ENCODE peak calls at places on chromosomes 3 and 15, in six cellular contexts. H, C, G, Z, O and M are unnamed samples.

GRCh38 chr3:127953636-127954035 is 38.6 kb downstream of the KBTBD12 start:
- DNase-seq in C (peak; percentile 47), O (peak; percentile 18), Z (no peak), H (no peak), G (no peak), M (peak; percentile 59)

GRCh38 chr3:139037478-139037877 is 7.2 kb downstream of the PRR23C start:
- DNase-seq in Z (no peak), G (no peak), C (no peak), H (no peak), O (no peak), M (no peak)

GRCh38 chr3:186237915-186238314 is 124.1 kb downstream of the DGKG start:
- DNase-seq in C (no peak), Z (no peak), H (no peak), O (no peak), G (no peak), M (no peak)

GRCh38 chr3:10145685-10146084 is 4.1 kb downstream of the VHL start:
- DNase-seq in H (no peak), G (no peak), C (no peak), Z (no peak), O (no peak), M (no peak)

GRCh38 chr15:42033214-42033873 is 12.5 kb upstream of the PLA2G4E start:
- DNase-seq in H (no peak), Z (no peak), O (no peak), G (no peak), C (peak; percentile 61), M (no peak)

GRCh38 chr3:148466143-148466542 is 231.6 kb upstream of the AGTR1 start:
- DNase-seq in Z (no peak), O (peak; percentile 73), H (no peak), G (no peak), C (no peak), M (peak; percentile 7)

GRCh38 chr3:98557324-98558010 is 25.7 kb downstream of the GPR15 start:
- DNase-seq in C (no peak), G (no peak), O (no peak), Z (no peak), H (no peak), M (no peak)

GRCh38 chr15:55681631-55682030 is 61.3 kb downstream of the PRTG start:
- DNase-seq in G (no peak), H (no peak), O (no peak), C (no peak), Z (no peak), M (no peak)

GRCh38 chr3:30203301-30203700 is 403.1 kb upstream of the TGFBR2 start:
- DNase-seq in G (no peak), O (peak; percentile 76), H (no peak), C (no peak), Z (no peak), M (peak; percentile 28)

GRCh38 chr15:98123834-98124233 is 163.3 kb downstream of the ARRDC4 start:
- DNase-seq in G (no peak), O (no peak), Z (no peak), C (no peak), H (no peak), M (no peak)

GRCh38 chr3:104132566-104132997 is 1234.1 kb upstream of the ALCAM start:
- DNase-seq in C (no peak), G (no peak), O (no peak), Z (no peak), H (no peak), M (no peak)

GRCh38 chr3:136042608-136043221 is 77.2 kb downstream of the PPP2R3A start:
- DNase-seq in G (no peak), Z (no peak), O (peak; percentile 70), C (peak; percentile 48), H (no peak), M (peak; percentile 27)

GRCh38 chr3:188546835-188547670 is 393.1 kb downstream of the LPP start:
- DNase-seq in O (peak; percentile 89), C (peak; percentile 86), H (no peak), Z (no peak), G (no peak), M (no peak)

GRCh38 chr3:14256561-14257342 is 78.1 kb downstream of the LSM3 start:
- DNase-seq in H (peak; percentile 42), C (peak; percentile 56), O (no peak), G (no peak), Z (peak; percentile 64), M (no peak)

GRCh38 chr3:87069963-87070362 is 79.0 kb upstream of the VGLL3 start:
- DNase-seq in G (no peak), O (no peak), Z (no peak), H (no peak), C (no peak), M (peak; percentile 24)

GRCh38 chr3:23446301-23446700 is 243.2 kb downstream of the UBE2E2 start:
- DNase-seq in H (no peak), G (no peak), O (no peak), Z (no peak), C (no peak), M (no peak)

GRCh38 chr3:37582117-37582516 is 279.6 kb upstream of the CTDSPL start:
- DNase-seq in H (no peak), O (no peak), Z (no peak), G (no peak), C (no peak), M (no peak)

GRCh38 chr15:78327442-78327841 is 12.7 kb upstream of the CRABP1 start:
- DNase-seq in Z (no peak), H (no peak), O (no peak), G (no peak), C (no peak), M (no peak)

GRCh38 chr15:95850837-95851236 is 479.7 kb upstream of the NR2F2 start:
- DNase-seq in Z (no peak), C (no peak), G (no peak), O (no peak), H (no peak), M (no peak)

GRCh38 chr3:40532252-40532651 is 7.5 kb downstream of the ZNF621 start:
- DNase-seq in H (no peak), Z (no peak), O (no peak), G (no peak), C (no peak), M (no peak)
- H3K4me3 ChIP-seq in H (no peak overlapping the region), Z (no peak overlapping the region), O (no peak overlapping the region), G (no peak overlapping the region), C (no peak overlapping the region), M (no peak overlapping the region)

GRCh38 chr15:73564255-73564654 is 68.9 kb downstream of the NPTN start:
- DNase-seq in O (peak; percentile 47), H (no peak), G (no peak), Z (no peak), C (peak; percentile 83), M (no peak)
- TF ChIP-seq CTCF in O (peak; percentile 31), H (peak; percentile 17), G (no peak), Z (no peak), C (peak; percentile 28), M (peak; percentile 29)

DNA sequence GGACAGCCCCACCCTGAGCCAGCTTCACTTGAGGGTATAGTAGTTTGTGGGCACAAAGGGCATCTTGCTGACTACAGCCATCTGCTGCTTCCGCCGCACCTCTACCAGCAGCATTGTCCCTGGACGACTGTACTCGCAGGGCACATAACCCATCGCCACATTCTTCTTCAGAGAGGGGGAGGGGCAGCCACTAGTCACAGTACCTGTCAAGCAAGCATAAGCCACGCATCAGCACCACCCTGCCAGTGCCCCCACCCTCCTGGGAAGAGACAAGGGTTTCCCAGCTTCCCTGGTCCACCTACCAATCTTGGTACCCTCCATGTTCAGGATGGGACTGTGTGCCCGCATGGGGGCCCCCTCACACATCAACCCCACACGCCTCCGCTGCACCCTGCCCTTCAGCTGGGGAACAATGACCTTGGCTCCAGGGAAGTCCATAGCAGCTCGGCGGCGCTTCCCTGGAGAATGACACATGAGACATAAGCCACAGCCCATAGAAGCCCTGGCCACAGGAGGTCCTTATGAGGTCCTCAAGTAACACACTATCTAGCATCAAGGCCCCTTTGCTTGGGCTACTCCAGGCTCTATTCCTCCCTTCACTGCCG is 4.7 kb downstream of the AMT start:
- DNase-seq in G (no peak), C (no peak), Z (no peak), H (no peak), O (no peak), M (no peak)
- H3K4me3 ChIP-seq in G (no peak overlapping the region), C (no peak overlapping the region), Z (no peak overlapping the region), H (no peak overlapping the region), O (no peak overlapping the region), M (no peak overlapping the region)

DNA sequence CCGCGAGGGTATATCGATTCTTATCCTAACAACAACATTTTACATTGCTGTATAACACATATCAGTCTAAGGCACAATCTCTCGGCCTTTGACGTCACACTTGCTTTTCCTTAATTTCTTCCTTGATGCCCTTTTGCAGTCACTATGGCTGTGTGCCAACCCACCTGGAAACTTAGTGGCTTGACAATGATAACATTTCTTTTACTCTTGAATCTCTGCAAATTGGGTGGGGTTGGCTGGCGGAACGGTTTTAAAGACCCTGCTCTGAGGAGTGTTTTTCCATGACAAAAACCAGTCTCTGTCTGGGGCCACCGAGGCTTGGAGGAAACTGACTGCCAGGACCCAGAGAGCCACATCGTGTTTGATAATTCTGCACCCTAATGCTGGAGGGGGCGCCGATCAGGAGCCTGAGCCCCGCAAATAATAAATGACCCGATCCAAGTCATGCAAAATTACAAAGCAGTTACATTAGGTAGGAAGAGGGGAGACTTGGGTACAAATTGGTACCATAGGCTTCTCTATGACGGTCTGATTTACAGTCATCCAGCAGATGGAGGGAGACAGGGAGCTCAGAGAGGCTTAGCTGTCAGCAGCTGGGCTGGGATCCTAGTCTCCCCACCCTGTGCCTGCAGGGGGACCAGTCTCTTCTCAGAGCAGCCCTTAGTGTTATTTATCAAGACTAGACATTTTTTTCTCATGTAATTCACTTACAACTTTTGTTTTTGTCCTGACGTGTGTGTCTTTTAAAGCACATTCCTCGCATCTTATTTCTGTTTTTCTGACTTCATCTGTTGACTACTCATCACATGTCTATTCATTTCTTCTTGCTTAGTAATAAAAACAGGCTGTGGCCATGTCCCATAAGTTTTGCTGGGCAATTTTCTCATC is 115.8 kb downstream of the KLF13 start:
- DNase-seq in H (no peak), C (no peak), G (no peak), O (peak; percentile 95), Z (no peak), M (peak; percentile 85)
- TF ChIP-seq CTCF in H (no peak), C (no peak), G (no peak), O (peak; percentile 49), Z (no peak), M (peak; percentile 48)

DNA sequence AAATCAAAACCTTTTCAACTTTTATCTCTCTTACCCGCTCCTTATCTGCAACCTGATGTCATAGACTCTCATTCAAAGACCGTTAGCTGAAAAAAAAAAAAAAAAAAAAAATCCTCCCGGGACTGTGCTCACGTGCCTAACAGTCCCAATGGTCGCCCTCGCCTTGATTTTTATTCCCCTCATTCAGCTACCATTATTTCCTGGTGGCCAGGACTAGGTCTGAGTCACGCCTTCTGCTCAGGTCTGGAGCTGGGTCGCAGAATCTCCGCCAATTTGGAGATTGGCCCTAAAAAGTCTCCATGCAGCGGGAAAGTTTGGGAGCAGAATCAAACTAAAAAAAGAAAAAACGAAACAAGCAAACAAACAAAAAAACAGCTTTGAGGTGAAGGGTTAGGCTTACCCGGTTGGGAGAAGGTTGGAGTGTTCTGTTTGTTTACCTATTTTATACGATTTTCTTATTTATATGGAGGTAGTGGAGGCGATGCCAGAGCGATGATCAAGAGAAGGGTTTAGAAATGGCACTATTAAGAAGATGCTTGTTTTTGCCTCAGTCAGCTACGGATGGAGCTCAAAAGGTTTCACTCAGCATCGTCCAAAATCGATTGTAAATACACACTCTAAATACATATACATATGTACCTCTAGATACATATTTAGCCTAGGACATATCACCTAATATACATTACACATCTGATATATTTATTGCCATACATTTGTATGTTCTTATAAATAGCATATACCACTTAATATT is 51.1 kb downstream of the ZIC4 start:
- DNase-seq in G (no peak), Z (no peak), C (no peak), H (no peak), O (no peak), M (no peak)
- H3K4me3 ChIP-seq in G (no peak overlapping the region), Z (no peak overlapping the region), C (no peak overlapping the region), H (no peak overlapping the region), O (no peak overlapping the region), M (no peak overlapping the region)